ENCODE peak calls at places on chromosome 9, in four cellular contexts. One of them, this sample, is unnamed. For H3K4me1, the result is how much of the 10 kb centered on the place peaks cover.

GRCh38 chr9:82558855-82559615 is 503.9 kb downstream of the RASEF start:
- DNase-seq in Peyer's patch: no peak
- DNase-seq in ovary: no peak
- DNase-seq in testis: no peak
- DNase-seq in this sample: no peak

GRCh38 chr9:110036286-110036685 is 171.7 kb downstream of the C9orf152 start:
- DNase-seq in testis: no peak
- DNase-seq in Peyer's patch: no peak
- DNase-seq in ovary: no peak
- DNase-seq in this sample: no peak

GRCh38 chr9:124696101-124696500 is 75.0 kb downstream of the NR6A1 start:
- DNase-seq in testis: no peak
- DNase-seq in Peyer's patch: no peak
- DNase-seq in ovary: no peak
- DNase-seq in this sample: no peak

GRCh38 chr9:77912895-77913693 is 118.5 kb downstream of the GNAQ start:
- DNase-seq in Peyer's patch: no peak
- DNase-seq in ovary: no peak
- DNase-seq in testis: no peak
- DNase-seq in this sample: no peak

GRCh38 chr9:123568691-123569342 is 212.8 kb downstream of the CRB2 start:
- DNase-seq in ovary: no peak
- DNase-seq in testis: peak
- DNase-seq in Peyer's patch: no peak
- DNase-seq in this sample: no peak

GRCh38 chr9:87793292-87793691 is 67.4 kb downstream of the CTSL start:
- DNase-seq in testis: no peak
- DNase-seq in ovary: no peak
- DNase-seq in Peyer's patch: no peak
- DNase-seq in this sample: no peak

GRCh38 chr9:72139233-72139632 is 10.0 kb upstream of the GDA start:
- DNase-seq in ovary: no peak
- DNase-seq in Peyer's patch: no peak
- DNase-seq in testis: no peak
- DNase-seq in this sample: no peak

GRCh38 chr9:86705474-86705873 is 241.8 kb downstream of the GAS1 start:
- DNase-seq in ovary: no peak
- DNase-seq in testis: no peak
- DNase-seq in Peyer's patch: no peak
- DNase-seq in this sample: no peak

GRCh38 chr9:4303002-4303401 is 3.1 kb upstream of the GLIS3 start:
- DNase-seq in Peyer's patch: no peak
- DNase-seq in ovary: no peak
- DNase-seq in testis: no peak
- DNase-seq in this sample: no peak

GRCh38 chr9:116151966-116152381 is 1.6 kb upstream of the PAPPA start:
- DNase-seq in testis: no peak
- DNase-seq in ovary: no peak
- DNase-seq in Peyer's patch: no peak
- DNase-seq in this sample: no peak

GRCh38 chr9:6014668-6015270 is 655 bp downstream of the RANBP6 start:
- DNase-seq in ovary: no peak
- DNase-seq in Peyer's patch: no peak
- DNase-seq in testis: no peak
- DNase-seq in this sample: no peak

GRCh38 chr9:98234231-98234825 is 21.1 kb downstream of the TBC1D2 start:
- DNase-seq in Peyer's patch: no peak
- DNase-seq in ovary: no peak
- DNase-seq in testis: no peak
- DNase-seq in this sample: no peak

GRCh38 chr9:136996361-136997281 is at the start of gene CLIC3:
- DNase-seq in testis: no peak
- DNase-seq in ovary: no peak
- DNase-seq in Peyer's patch: peak
- DNase-seq in this sample: peak

GRCh38 chr9:33104111-33104415 is 27.6 kb upstream of the SMU1 start:
- DNase-seq in Peyer's patch: no peak
- DNase-seq in ovary: no peak
- DNase-seq in testis: peak
- DNase-seq in this sample: no peak

GRCh38 chr9:77616191-77616590 is 31.9 kb downstream of the GNA14 start:
- DNase-seq in ovary: no peak
- DNase-seq in Peyer's patch: no peak
- DNase-seq in testis: no peak
- DNase-seq in this sample: no peak

GRCh38 chr9:120755827-120756434 is 37.3 kb downstream of the FBXW2 start:
- DNase-seq in testis: peak
- DNase-seq in ovary: peak
- DNase-seq in Peyer's patch: peak
- DNase-seq in this sample: no peak

GRCh38 chr9:32875242-32875641 is 91.9 kb downstream of the TMEM215 start:
- DNase-seq in ovary: no peak
- DNase-seq in Peyer's patch: no peak
- DNase-seq in testis: no peak
- DNase-seq in this sample: no peak

GRCh38 chr9:10649076-10649475 is 36.3 kb upstream of the PTPRD start:
- DNase-seq in ovary: no peak
- DNase-seq in Peyer's patch: no peak
- DNase-seq in testis: no peak
- DNase-seq in this sample: no peak

GRCh38 chr9:21974230-21974541 is 20.0 kb downstream of the CDKN2A start:
- DNase-seq in testis: no peak
- DNase-seq in ovary: no peak
- DNase-seq in Peyer's patch: no peak
- DNase-seq in this sample: no peak

GRCh38 chr9:5315187-5315923 is 10.8 kb upstream of the RLN2 start:
- DNase-seq in Peyer's patch: no peak
- DNase-seq in ovary: no peak
- DNase-seq in testis: no peak
- DNase-seq in this sample: no peak

GRCh38 chr9:89473762-89474469 is 24.0 kb downstream of the SEMA4D start:
- DNase-seq in testis: no peak
- DNase-seq in Peyer's patch: peak
- DNase-seq in ovary: no peak
- DNase-seq in this sample: no peak

GRCh38 chr9:90870646-90871326 is 69.2 kb downstream of the SYK start:
- DNase-seq in ovary: no peak
- DNase-seq in testis: peak
- DNase-seq in Peyer's patch: peak
- DNase-seq in this sample: no peak

GRCh38 chr9:684055-684949 is 157.2 kb upstream of the DMRT1 start:
- DNase-seq in Peyer's patch: no peak
- DNase-seq in ovary: no peak
- DNase-seq in testis: no peak
- DNase-seq in this sample: no peak

GRCh38 chr9:21974542-21975409 is 19.4 kb downstream of the CDKN2A start:
- DNase-seq in ovary: no peak
- DNase-seq in testis: no peak
- DNase-seq in Peyer's patch: no peak
- DNase-seq in this sample: peak

GRCh38 chr9:69975681-69976080 is 68.0 kb upstream of the MAMDC2 start:
- DNase-seq in testis: no peak
- DNase-seq in ovary: no peak
- DNase-seq in Peyer's patch: no peak
- DNase-seq in this sample: no peak

GRCh38 chr9:20624201-20625002 is 2.1 kb upstream of the MLLT3 start:
- DNase-seq in Peyer's patch: peak
- DNase-seq in ovary: peak
- DNase-seq in testis: peak
- DNase-seq in this sample: peak

GRCh38 chr9:131094622-131095021 is 1.7 kb upstream of the AIF1L start:
- DNase-seq in ovary: no peak
- DNase-seq in testis: peak
- DNase-seq in Peyer's patch: no peak
- DNase-seq in this sample: no peak

GRCh38 chr9:107737610-107737986 is 248.0 kb upstream of the KLF4 start:
- DNase-seq in Peyer's patch: no peak
- DNase-seq in ovary: no peak
- DNase-seq in testis: no peak
- DNase-seq in this sample: no peak

GRCh38 chr9:71941998-71942567 is 30.6 kb downstream of the C9orf85 start:
- DNase-seq in Peyer's patch: no peak
- DNase-seq in testis: no peak
- DNase-seq in ovary: no peak
- DNase-seq in this sample: no peak

GRCh38 chr9:114290561-114290986 is 32.3 kb upstream of the ORM1 start:
- DNase-seq in ovary: peak
- DNase-seq in Peyer's patch: peak
- DNase-seq in testis: no peak
- DNase-seq in this sample: peak

GRCh38 chr9:131833083-131833482 is 93.2 kb upstream of the RAPGEF1 start:
- DNase-seq in Peyer's patch: no peak
- DNase-seq in ovary: no peak
- DNase-seq in testis: no peak
- DNase-seq in this sample: no peak

DNA sequence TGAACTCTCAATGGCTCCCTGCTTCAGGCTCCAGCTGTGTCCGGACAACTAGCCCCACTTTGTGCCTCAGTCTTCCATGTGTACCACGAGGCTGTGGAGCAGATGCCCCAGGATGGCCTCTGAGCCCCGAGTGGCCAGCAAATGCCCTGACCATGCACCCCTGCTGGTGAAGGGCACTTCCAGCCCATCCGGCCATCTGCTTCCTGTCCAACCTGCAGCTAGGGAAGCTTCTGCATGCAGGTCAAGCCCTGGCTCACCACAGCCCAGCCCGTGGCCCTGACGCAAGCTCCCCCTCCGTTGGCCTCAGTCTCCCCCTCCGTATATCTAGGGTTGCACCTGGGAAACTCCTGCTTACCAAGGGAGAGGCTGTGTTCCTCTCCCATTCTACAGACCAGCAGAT is 4.8 kb downstream of the NINJ1 start:
- DNase-seq in ovary: no peak
- DNase-seq in Peyer's patch: no peak
- DNase-seq in testis: no peak
- DNase-seq in this sample: peak
- TF ChIP-seq POLR2A in ovary: no peak
- TF ChIP-seq POLR2A in Peyer's patch: no peak
- TF ChIP-seq POLR2A in testis: no peak
- TF ChIP-seq POLR2A in this sample: no peak

GRCh38 chr9:8365029-8365428 is 565.5 kb upstream of the DMAC1 start:
- DNase-seq in ovary: no peak
- DNase-seq in testis: no peak
- DNase-seq in Peyer's patch: no peak
- DNase-seq in this sample: no peak

GRCh38 chr9:8366161-8366926 is 566.8 kb upstream of the DMAC1 start:
- DNase-seq in Peyer's patch: no peak
- DNase-seq in ovary: no peak
- DNase-seq in testis: no peak
- DNase-seq in this sample: no peak

GRCh38 chr9:8365466-8366160 is 566.0 kb upstream of the DMAC1 start:
- DNase-seq in ovary: no peak
- DNase-seq in testis: no peak
- DNase-seq in Peyer's patch: no peak
- DNase-seq in this sample: no peak

GRCh38 chr9:8362250-8362649 is 562.7 kb upstream of the DMAC1 start:
- DNase-seq in testis: no peak
- DNase-seq in Peyer's patch: no peak
- DNase-seq in ovary: no peak
- DNase-seq in this sample: no peak

GRCh38 chr9:8364021-8364782 is 564.6 kb upstream of the DMAC1 start:
- DNase-seq in testis: no peak
- DNase-seq in ovary: no peak
- DNase-seq in Peyer's patch: no peak
- DNase-seq in this sample: no peak
- H3K27ac ChIP-seq in testis: no peak
- H3K27ac ChIP-seq in ovary: no peak
- H3K27ac ChIP-seq in Peyer's patch: no peak
- H3K27ac ChIP-seq in this sample: no peak

GRCh38 chr9:79885093-79885857 is 313.5 kb downstream of the TLE4 start:
- DNase-seq in Peyer's patch: no peak
- DNase-seq in ovary: no peak
- DNase-seq in testis: no peak
- DNase-seq in this sample: no peak
- H3K4me1 ChIP-seq in Peyer's patch: under half
- H3K4me1 ChIP-seq in ovary: under half
- H3K4me1 ChIP-seq in testis: under half
- H3K4me1 ChIP-seq in this sample: half or more

DNA sequence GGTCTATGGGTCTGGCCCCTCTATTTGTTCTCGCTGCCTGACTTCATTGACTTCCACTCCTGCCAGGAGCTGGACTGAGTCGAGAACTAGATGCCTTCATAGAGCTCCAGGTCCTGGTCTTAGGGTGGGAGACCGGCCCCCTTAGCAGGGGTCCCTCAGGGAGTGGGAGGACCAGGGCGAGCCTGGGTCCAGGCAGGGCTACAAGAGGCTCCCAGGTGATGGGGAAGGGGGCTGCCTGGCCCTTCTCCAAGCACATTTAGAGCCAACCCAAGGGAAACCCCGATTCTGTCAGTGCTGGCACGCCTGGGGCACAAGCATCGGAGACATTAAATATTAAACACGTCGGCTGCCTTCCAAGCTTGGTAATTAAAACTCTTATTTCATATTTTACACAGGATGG is 23.7 kb upstream of the ZBTB43 start:
- DNase-seq in ovary: no peak
- DNase-seq in Peyer's patch: no peak
- DNase-seq in testis: no peak
- DNase-seq in this sample: no peak
- TF ChIP-seq POLR2A in ovary: no peak
- TF ChIP-seq POLR2A in Peyer's patch: no peak
- TF ChIP-seq POLR2A in testis: no peak
- TF ChIP-seq POLR2A in this sample: no peak

GRCh38 chr9:127491516-127491915 is 40.2 kb downstream of the LRSAM1 start:
- DNase-seq in ovary: no peak
- DNase-seq in Peyer's patch: no peak
- DNase-seq in testis: no peak
- DNase-seq in this sample: no peak
- H3K27ac ChIP-seq in ovary: no peak
- H3K27ac ChIP-seq in Peyer's patch: no peak
- H3K27ac ChIP-seq in testis: no peak
- H3K27ac ChIP-seq in this sample: no peak

This sample was measured in spleen.